ENCODE peak calls at places on chromosomes 5 and 9, in six cellular contexts. One of them, this sample, is unnamed.

GRCh38 chr5:163506726-163507125 is 1.3 kb downstream of the MAT2B start:
- DNase-seq in choroid plexus epithelial cell: peak
- DNase-seq in progenitor cell of endocrine pancreas: no peak
- DNase-seq in HCT116: no peak
- DNase-seq in A549: no peak
- DNase-seq in keratinocyte: no peak
- DNase-seq in this sample: no peak

GRCh38 chr9:112032733-112033132 is 136.1 kb downstream of the UGCG start:
- DNase-seq in choroid plexus epithelial cell: peak
- DNase-seq in HCT116: no peak
- DNase-seq in progenitor cell of endocrine pancreas: no peak
- DNase-seq in A549: no peak
- DNase-seq in keratinocyte: no peak
- DNase-seq in this sample: no peak

GRCh38 chr9:133795049-133795448 is 56.9 kb upstream of the SARDH start:
- DNase-seq in progenitor cell of endocrine pancreas: no peak
- DNase-seq in A549: no peak
- DNase-seq in choroid plexus epithelial cell: no peak
- DNase-seq in HCT116: no peak
- DNase-seq in keratinocyte: no peak
- DNase-seq in this sample: no peak

GRCh38 chr9:72292184-72292787 is 72.7 kb downstream of the ZFAND5 start:
- DNase-seq in keratinocyte: no peak
- DNase-seq in choroid plexus epithelial cell: peak
- DNase-seq in A549: peak
- DNase-seq in progenitor cell of endocrine pancreas: no peak
- DNase-seq in HCT116: no peak
- DNase-seq in this sample: peak

GRCh38 chr5:145396888-145397287 is 438.3 kb downstream of the PRELID2 start:
- DNase-seq in A549: no peak
- DNase-seq in choroid plexus epithelial cell: no peak
- DNase-seq in keratinocyte: no peak
- DNase-seq in progenitor cell of endocrine pancreas: no peak
- DNase-seq in HCT116: no peak
- DNase-seq in this sample: no peak

GRCh38 chr9:79346350-79347020 is 225.3 kb upstream of the TLE4 start:
- DNase-seq in HCT116: no peak
- DNase-seq in progenitor cell of endocrine pancreas: no peak
- DNase-seq in keratinocyte: no peak
- DNase-seq in A549: no peak
- DNase-seq in choroid plexus epithelial cell: peak
- DNase-seq in this sample: no peak

GRCh38 chr9:98132806-98133631 is 14.0 kb upstream of the TRIM14 start:
- DNase-seq in choroid plexus epithelial cell: no peak
- DNase-seq in progenitor cell of endocrine pancreas: no peak
- DNase-seq in A549: no peak
- DNase-seq in HCT116: no peak
- DNase-seq in keratinocyte: no peak
- DNase-seq in this sample: no peak

GRCh38 chr5:112385566-112385965 is 33.5 kb downstream of the EPB41L4A start:
- DNase-seq in choroid plexus epithelial cell: no peak
- DNase-seq in A549: no peak
- DNase-seq in progenitor cell of endocrine pancreas: no peak
- DNase-seq in HCT116: no peak
- DNase-seq in keratinocyte: no peak
- DNase-seq in this sample: no peak

GRCh38 chr5:138138949-138139775 is at the start of gene NME5:
- DNase-seq in progenitor cell of endocrine pancreas: peak
- DNase-seq in choroid plexus epithelial cell: peak
- DNase-seq in keratinocyte: no peak
- DNase-seq in A549: no peak
- DNase-seq in HCT116: peak
- DNase-seq in this sample: peak

GRCh38 chr5:52517667-52518066 is 270.0 kb upstream of the ITGA1 start:
- DNase-seq in choroid plexus epithelial cell: no peak
- DNase-seq in HCT116: no peak
- DNase-seq in A549: no peak
- DNase-seq in progenitor cell of endocrine pancreas: no peak
- DNase-seq in keratinocyte: no peak
- DNase-seq in this sample: no peak

GRCh38 chr9:16309350-16310271 is 560.9 kb downstream of the BNC2 start:
- DNase-seq in choroid plexus epithelial cell: peak
- DNase-seq in progenitor cell of endocrine pancreas: no peak
- DNase-seq in keratinocyte: no peak
- DNase-seq in A549: no peak
- DNase-seq in HCT116: no peak
- DNase-seq in this sample: no peak

GRCh38 chr9:126698756-126699155 is 85.0 kb downstream of the LMX1B start:
- DNase-seq in HCT116: no peak
- DNase-seq in A549: no peak
- DNase-seq in choroid plexus epithelial cell: no peak
- DNase-seq in keratinocyte: no peak
- DNase-seq in progenitor cell of endocrine pancreas: no peak
- DNase-seq in this sample: no peak

GRCh38 chr9:70031141-70031545 is 12.5 kb upstream of the MAMDC2 start:
- DNase-seq in choroid plexus epithelial cell: peak
- DNase-seq in progenitor cell of endocrine pancreas: no peak
- DNase-seq in A549: no peak
- DNase-seq in keratinocyte: no peak
- DNase-seq in HCT116: peak
- DNase-seq in this sample: no peak

GRCh38 chr5:164202338-164202737 is 696.9 kb downstream of the MAT2B start:
- DNase-seq in keratinocyte: no peak
- DNase-seq in choroid plexus epithelial cell: peak
- DNase-seq in A549: no peak
- DNase-seq in HCT116: no peak
- DNase-seq in progenitor cell of endocrine pancreas: no peak
- DNase-seq in this sample: no peak

GRCh38 chr5:158976035-158976434 is 123.7 kb downstream of the EBF1 start:
- DNase-seq in HCT116: no peak
- DNase-seq in progenitor cell of endocrine pancreas: no peak
- DNase-seq in A549: no peak
- DNase-seq in keratinocyte: peak
- DNase-seq in choroid plexus epithelial cell: peak
- DNase-seq in this sample: no peak

GRCh38 chr5:103703617-103704016 is 141.0 kb upstream of the NUDT12 start:
- DNase-seq in choroid plexus epithelial cell: no peak
- DNase-seq in HCT116: no peak
- DNase-seq in A549: no peak
- DNase-seq in keratinocyte: no peak
- DNase-seq in progenitor cell of endocrine pancreas: no peak
- DNase-seq in this sample: no peak

GRCh38 chr9:112711050-112711689 is 6.7 kb downstream of the INIP start:
- DNase-seq in A549: no peak
- DNase-seq in choroid plexus epithelial cell: peak
- DNase-seq in keratinocyte: no peak
- DNase-seq in HCT116: no peak
- DNase-seq in progenitor cell of endocrine pancreas: no peak
- DNase-seq in this sample: no peak

GRCh38 chr9:125964702-125965225 is 217.6 kb downstream of the PBX3 start:
- DNase-seq in choroid plexus epithelial cell: no peak
- DNase-seq in HCT116: no peak
- DNase-seq in keratinocyte: no peak
- DNase-seq in progenitor cell of endocrine pancreas: no peak
- DNase-seq in A549: no peak
- DNase-seq in this sample: no peak

GRCh38 chr5:67160985-67161384 is 35.6 kb downstream of the CD180 start:
- DNase-seq in progenitor cell of endocrine pancreas: no peak
- DNase-seq in A549: peak
- DNase-seq in HCT116: no peak
- DNase-seq in keratinocyte: peak
- DNase-seq in choroid plexus epithelial cell: peak
- DNase-seq in this sample: peak

GRCh38 chr5:92761585-92761984 is 819.4 kb downstream of the NR2F1-AS1 start:
- DNase-seq in choroid plexus epithelial cell: no peak
- DNase-seq in progenitor cell of endocrine pancreas: no peak
- DNase-seq in HCT116: no peak
- DNase-seq in A549: no peak
- DNase-seq in keratinocyte: no peak
- DNase-seq in this sample: no peak

GRCh38 chr5:178357127-178357526 is 124.5 kb upstream of the PHYKPL start:
- DNase-seq in progenitor cell of endocrine pancreas: no peak
- DNase-seq in HCT116: no peak
- DNase-seq in choroid plexus epithelial cell: peak
- DNase-seq in A549: no peak
- DNase-seq in keratinocyte: no peak
- DNase-seq in this sample: no peak

GRCh38 chr5:56050566-56051292 is 56.0 kb upstream of the IL6ST start:
- DNase-seq in choroid plexus epithelial cell: no peak
- DNase-seq in A549: no peak
- DNase-seq in HCT116: no peak
- DNase-seq in keratinocyte: no peak
- DNase-seq in progenitor cell of endocrine pancreas: no peak
- DNase-seq in this sample: no peak

GRCh38 chr5:91487420-91487819 is 104.3 kb upstream of the ARRDC3 start:
- DNase-seq in progenitor cell of endocrine pancreas: no peak
- DNase-seq in A549: no peak
- DNase-seq in keratinocyte: no peak
- DNase-seq in choroid plexus epithelial cell: no peak
- DNase-seq in HCT116: no peak
- DNase-seq in this sample: no peak

GRCh38 chr5:149141957-149142851 is 911 bp downstream of the ABLIM3 start:
- DNase-seq in keratinocyte: no peak
- DNase-seq in HCT116: no peak
- DNase-seq in A549: no peak
- DNase-seq in progenitor cell of endocrine pancreas: no peak
- DNase-seq in choroid plexus epithelial cell: peak
- DNase-seq in this sample: no peak

GRCh38 chr9:124708633-124709032 is 62.5 kb downstream of the NR6A1 start:
- DNase-seq in choroid plexus epithelial cell: peak
- DNase-seq in keratinocyte: no peak
- DNase-seq in progenitor cell of endocrine pancreas: no peak
- DNase-seq in A549: no peak
- DNase-seq in HCT116: no peak
- DNase-seq in this sample: no peak

GRCh38 chr5:78508231-78508765 is 140.3 kb downstream of the LHFPL2 start:
- DNase-seq in progenitor cell of endocrine pancreas: no peak
- DNase-seq in keratinocyte: no peak
- DNase-seq in choroid plexus epithelial cell: peak
- DNase-seq in HCT116: no peak
- DNase-seq in A549: no peak
- DNase-seq in this sample: no peak

GRCh38 chr9:96139592-96140251 is 162.3 kb downstream of the HSD17B3 start:
- DNase-seq in HCT116: no peak
- DNase-seq in choroid plexus epithelial cell: peak
- DNase-seq in progenitor cell of endocrine pancreas: no peak
- DNase-seq in keratinocyte: no peak
- DNase-seq in A549: no peak
- DNase-seq in this sample: no peak

GRCh38 chr5:116476903-116477537 is 97.6 kb downstream of the SEMA6A start:
- DNase-seq in progenitor cell of endocrine pancreas: no peak
- DNase-seq in choroid plexus epithelial cell: peak
- DNase-seq in keratinocyte: no peak
- DNase-seq in HCT116: no peak
- DNase-seq in A549: no peak
- DNase-seq in this sample: peak

GRCh38 chr5:368162-369084 is 46.9 kb downstream of the AHRR start:
- DNase-seq in A549: no peak
- DNase-seq in HCT116: no peak
- DNase-seq in choroid plexus epithelial cell: peak
- DNase-seq in progenitor cell of endocrine pancreas: peak
- DNase-seq in keratinocyte: no peak
- DNase-seq in this sample: no peak

GRCh38 chr5:146965781-146966659 is 87.5 kb upstream of the PPP2R2B start:
- DNase-seq in choroid plexus epithelial cell: peak
- DNase-seq in HCT116: peak
- DNase-seq in keratinocyte: peak
- DNase-seq in progenitor cell of endocrine pancreas: peak
- DNase-seq in A549: peak
- DNase-seq in this sample: peak

GRCh38 chr5:179118338-179118737 is 58.2 kb downstream of the ZNF354C start:
- DNase-seq in choroid plexus epithelial cell: no peak
- DNase-seq in A549: no peak
- DNase-seq in progenitor cell of endocrine pancreas: no peak
- DNase-seq in HCT116: no peak
- DNase-seq in keratinocyte: no peak
- DNase-seq in this sample: no peak

GRCh38 chr9:77532607-77533006 is 115.5 kb downstream of the GNA14 start:
- DNase-seq in A549: no peak
- DNase-seq in progenitor cell of endocrine pancreas: no peak
- DNase-seq in HCT116: no peak
- DNase-seq in choroid plexus epithelial cell: no peak
- DNase-seq in keratinocyte: no peak
- DNase-seq in this sample: no peak

GRCh38 chr9:77533678-77534077 is 114.4 kb downstream of the GNA14 start:
- DNase-seq in choroid plexus epithelial cell: no peak
- DNase-seq in HCT116: no peak
- DNase-seq in progenitor cell of endocrine pancreas: no peak
- DNase-seq in A549: no peak
- DNase-seq in keratinocyte: no peak
- DNase-seq in this sample: no peak

GRCh38 chr9:77534376-77535057 is 113.6 kb downstream of the GNA14 start:
- DNase-seq in choroid plexus epithelial cell: no peak
- DNase-seq in progenitor cell of endocrine pancreas: no peak
- DNase-seq in HCT116: no peak
- DNase-seq in keratinocyte: no peak
- DNase-seq in A549: no peak
- DNase-seq in this sample: no peak
- TF ChIP-seq CTCF in choroid plexus epithelial cell: no peak
- TF ChIP-seq CTCF in progenitor cell of endocrine pancreas: no peak
- TF ChIP-seq CTCF in HCT116: no peak
- TF ChIP-seq CTCF in keratinocyte: no peak
- TF ChIP-seq CTCF in A549: no peak
- TF ChIP-seq CTCF in this sample: no peak

GRCh38 chr9:94167376-94167775 is 83.1 kb downstream of the PTPDC1 start:
- DNase-seq in HCT116: no peak
- DNase-seq in keratinocyte: no peak
- DNase-seq in A549: no peak
- DNase-seq in choroid plexus epithelial cell: no peak
- DNase-seq in progenitor cell of endocrine pancreas: no peak
- DNase-seq in this sample: no peak
- TF ChIP-seq CTCF in HCT116: no peak
- TF ChIP-seq CTCF in keratinocyte: no peak
- TF ChIP-seq CTCF in A549: no peak
- TF ChIP-seq CTCF in choroid plexus epithelial cell: no peak
- TF ChIP-seq CTCF in progenitor cell of endocrine pancreas: no peak
- TF ChIP-seq CTCF in this sample: no peak

DNA sequence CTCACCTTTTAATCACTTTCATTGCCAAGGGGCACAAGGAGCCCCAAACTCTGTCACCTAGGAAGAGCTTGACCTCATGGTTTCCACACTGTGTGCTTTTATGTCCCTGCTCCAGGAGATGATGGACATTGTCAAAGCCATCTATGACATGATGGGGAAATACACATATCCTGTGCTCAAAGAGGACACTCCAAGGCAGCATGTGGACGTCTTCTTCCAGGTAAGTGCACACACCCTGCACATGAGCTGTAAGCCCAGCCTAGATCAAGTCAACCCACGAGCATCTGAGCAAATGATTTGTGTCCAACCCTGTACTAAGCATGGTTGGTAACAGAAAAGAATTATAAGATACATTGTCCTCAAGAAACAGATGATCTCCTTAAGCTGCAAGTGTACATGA is 50.8 kb upstream of the GABRP start:
- DNase-seq in HCT116: no peak
- DNase-seq in A549: no peak
- DNase-seq in progenitor cell of endocrine pancreas: no peak
- DNase-seq in choroid plexus epithelial cell: no peak
- DNase-seq in keratinocyte: no peak
- DNase-seq in this sample: no peak
- TF ChIP-seq CTCF in HCT116: no peak
- TF ChIP-seq CTCF in A549: no peak
- TF ChIP-seq CTCF in progenitor cell of endocrine pancreas: no peak
- TF ChIP-seq CTCF in choroid plexus epithelial cell: no peak
- TF ChIP-seq CTCF in keratinocyte: no peak
- TF ChIP-seq CTCF in this sample: no peak

GRCh38 chr9:134811079-134811672 is 69.4 kb upstream of the FCN2 start:
- DNase-seq in keratinocyte: no peak
- DNase-seq in progenitor cell of endocrine pancreas: no peak
- DNase-seq in A549: no peak
- DNase-seq in HCT116: no peak
- DNase-seq in choroid plexus epithelial cell: no peak
- DNase-seq in this sample: no peak
- TF ChIP-seq CTCF in keratinocyte: no peak
- TF ChIP-seq CTCF in progenitor cell of endocrine pancreas: no peak
- TF ChIP-seq CTCF in A549: no peak
- TF ChIP-seq CTCF in HCT116: no peak
- TF ChIP-seq CTCF in choroid plexus epithelial cell: no peak
- TF ChIP-seq CTCF in this sample: no peak